ENCODE peak calls at places on chromosomes 5 and 9, in nine cellular contexts. One of them, this sample, is unnamed.

GRCh38 chr5:131270809-131271208 is 7.0 kb downstream of the CDC42SE2 start:
- DNase-seq in Peyer's patch: no peak
- DNase-seq in suprapubic skin: no peak
- DNase-seq in HCT116: no peak
- DNase-seq in neural progenitor cell: no peak
- DNase-seq in upper lobe of right lung: no peak
- DNase-seq in testis: no peak
- DNase-seq in Panc1: no peak
- DNase-seq in pancreas: no peak
- DNase-seq in this sample: no peak

GRCh38 chr9:129178983-129179382 is 922 bp upstream of the IER5L start:
- DNase-seq in testis: no peak
- DNase-seq in upper lobe of right lung: no peak
- DNase-seq in neural progenitor cell: peak
- DNase-seq in HCT116: no peak
- DNase-seq in pancreas: peak
- DNase-seq in Panc1: no peak
- DNase-seq in Peyer's patch: peak
- DNase-seq in suprapubic skin: no peak
- DNase-seq in this sample: peak

GRCh38 chr9:38096238-38096805 is 27.3 kb upstream of the SHB start:
- DNase-seq in upper lobe of right lung: no peak
- DNase-seq in testis: no peak
- DNase-seq in suprapubic skin: peak
- DNase-seq in pancreas: no peak
- DNase-seq in Panc1: no peak
- DNase-seq in neural progenitor cell: no peak
- DNase-seq in Peyer's patch: no peak
- DNase-seq in HCT116: no peak
- DNase-seq in this sample: peak

GRCh38 chr5:75303419-75303818 is 33.6 kb upstream of the HMGCR start:
- DNase-seq in HCT116: no peak
- DNase-seq in upper lobe of right lung: no peak
- DNase-seq in suprapubic skin: no peak
- DNase-seq in Panc1: no peak
- DNase-seq in neural progenitor cell: no peak
- DNase-seq in Peyer's patch: no peak
- DNase-seq in pancreas: no peak
- DNase-seq in testis: no peak
- DNase-seq in this sample: no peak

GRCh38 chr5:32014345-32014744 is 159.8 kb downstream of the GOLPH3 start:
- DNase-seq in upper lobe of right lung: no peak
- DNase-seq in HCT116: no peak
- DNase-seq in Panc1: no peak
- DNase-seq in suprapubic skin: no peak
- DNase-seq in pancreas: no peak
- DNase-seq in neural progenitor cell: no peak
- DNase-seq in Peyer's patch: no peak
- DNase-seq in testis: no peak
- DNase-seq in this sample: no peak

GRCh38 chr5:4022056-4022670 is 426.5 kb downstream of the IRX1 start:
- DNase-seq in upper lobe of right lung: no peak
- DNase-seq in suprapubic skin: no peak
- DNase-seq in pancreas: no peak
- DNase-seq in Panc1: no peak
- DNase-seq in Peyer's patch: no peak
- DNase-seq in testis: no peak
- DNase-seq in neural progenitor cell: no peak
- DNase-seq in HCT116: no peak
- DNase-seq in this sample: no peak

GRCh38 chr5:83516361-83516760 is 44.8 kb downstream of the VCAN start:
- DNase-seq in Panc1: no peak
- DNase-seq in Peyer's patch: no peak
- DNase-seq in HCT116: no peak
- DNase-seq in testis: no peak
- DNase-seq in suprapubic skin: no peak
- DNase-seq in upper lobe of right lung: no peak
- DNase-seq in neural progenitor cell: no peak
- DNase-seq in pancreas: no peak
- DNase-seq in this sample: no peak

GRCh38 chr9:132590318-132591182 is 8.1 kb downstream of the BARHL1 start:
- DNase-seq in upper lobe of right lung: no peak
- DNase-seq in testis: no peak
- DNase-seq in HCT116: no peak
- DNase-seq in Peyer's patch: no peak
- DNase-seq in suprapubic skin: no peak
- DNase-seq in neural progenitor cell: peak
- DNase-seq in Panc1: no peak
- DNase-seq in pancreas: no peak
- DNase-seq in this sample: no peak

GRCh38 chr9:131335356-131335755 is 45.8 kb downstream of the PLPP7 start:
- DNase-seq in upper lobe of right lung: no peak
- DNase-seq in pancreas: no peak
- DNase-seq in HCT116: no peak
- DNase-seq in suprapubic skin: no peak
- DNase-seq in neural progenitor cell: no peak
- DNase-seq in Panc1: no peak
- DNase-seq in Peyer's patch: no peak
- DNase-seq in testis: peak
- DNase-seq in this sample: no peak

GRCh38 chr9:91391426-91392217 is 29.9 kb upstream of the AUH start:
- DNase-seq in neural progenitor cell: no peak
- DNase-seq in upper lobe of right lung: no peak
- DNase-seq in HCT116: no peak
- DNase-seq in suprapubic skin: no peak
- DNase-seq in testis: no peak
- DNase-seq in pancreas: no peak
- DNase-seq in Peyer's patch: no peak
- DNase-seq in Panc1: no peak
- DNase-seq in this sample: no peak

GRCh38 chr9:115359011-115359780 is 241.2 kb upstream of the TNC start:
- DNase-seq in suprapubic skin: no peak
- DNase-seq in testis: no peak
- DNase-seq in upper lobe of right lung: no peak
- DNase-seq in pancreas: no peak
- DNase-seq in Peyer's patch: no peak
- DNase-seq in neural progenitor cell: no peak
- DNase-seq in Panc1: no peak
- DNase-seq in HCT116: no peak
- DNase-seq in this sample: no peak

GRCh38 chr5:127754259-127754658 is 51.1 kb downstream of the CCDC192 start:
- DNase-seq in pancreas: no peak
- DNase-seq in HCT116: no peak
- DNase-seq in upper lobe of right lung: no peak
- DNase-seq in suprapubic skin: no peak
- DNase-seq in Panc1: no peak
- DNase-seq in testis: no peak
- DNase-seq in neural progenitor cell: no peak
- DNase-seq in Peyer's patch: no peak
- DNase-seq in this sample: no peak

GRCh38 chr9:70479880-70480291 is 65.4 kb upstream of the KLF9 start:
- DNase-seq in pancreas: no peak
- DNase-seq in upper lobe of right lung: no peak
- DNase-seq in neural progenitor cell: peak
- DNase-seq in HCT116: no peak
- DNase-seq in Panc1: no peak
- DNase-seq in Peyer's patch: no peak
- DNase-seq in suprapubic skin: no peak
- DNase-seq in testis: no peak
- DNase-seq in this sample: no peak

GRCh38 chr5:79189439-79190234 is 46.3 kb upstream of the JMY start:
- DNase-seq in HCT116: no peak
- DNase-seq in Panc1: no peak
- DNase-seq in testis: no peak
- DNase-seq in suprapubic skin: no peak
- DNase-seq in neural progenitor cell: no peak
- DNase-seq in upper lobe of right lung: no peak
- DNase-seq in pancreas: no peak
- DNase-seq in Peyer's patch: no peak
- DNase-seq in this sample: no peak

GRCh38 chr9:22054076-22054475 is 45.0 kb upstream of the CDKN2B start:
- DNase-seq in pancreas: no peak
- DNase-seq in Peyer's patch: no peak
- DNase-seq in Panc1: no peak
- DNase-seq in upper lobe of right lung: no peak
- DNase-seq in testis: no peak
- DNase-seq in HCT116: no peak
- DNase-seq in neural progenitor cell: no peak
- DNase-seq in suprapubic skin: no peak
- DNase-seq in this sample: no peak

GRCh38 chr9:22054529-22054928 is 45.4 kb upstream of the CDKN2B start:
- DNase-seq in Panc1: no peak
- DNase-seq in HCT116: no peak
- DNase-seq in neural progenitor cell: no peak
- DNase-seq in Peyer's patch: no peak
- DNase-seq in upper lobe of right lung: no peak
- DNase-seq in pancreas: no peak
- DNase-seq in testis: no peak
- DNase-seq in suprapubic skin: no peak
- DNase-seq in this sample: no peak

GRCh38 chr9:22052376-22052945 is 43.4 kb upstream of the CDKN2B start:
- DNase-seq in upper lobe of right lung: no peak
- DNase-seq in neural progenitor cell: peak
- DNase-seq in suprapubic skin: no peak
- DNase-seq in Peyer's patch: no peak
- DNase-seq in testis: peak
- DNase-seq in HCT116: peak
- DNase-seq in Panc1: no peak
- DNase-seq in pancreas: no peak
- DNase-seq in this sample: no peak

GRCh38 chr9:22055090-22055489 is 46.0 kb upstream of the CDKN2B start:
- DNase-seq in Panc1: no peak
- DNase-seq in Peyer's patch: no peak
- DNase-seq in HCT116: no peak
- DNase-seq in testis: no peak
- DNase-seq in suprapubic skin: no peak
- DNase-seq in neural progenitor cell: no peak
- DNase-seq in pancreas: no peak
- DNase-seq in upper lobe of right lung: no peak
- DNase-seq in this sample: no peak

GRCh38 chr9:22053178-22053577 is 44.1 kb upstream of the CDKN2B start:
- DNase-seq in Peyer's patch: no peak
- DNase-seq in pancreas: no peak
- DNase-seq in HCT116: no peak
- DNase-seq in upper lobe of right lung: no peak
- DNase-seq in Panc1: no peak
- DNase-seq in neural progenitor cell: no peak
- DNase-seq in suprapubic skin: no peak
- DNase-seq in testis: no peak
- DNase-seq in this sample: no peak
- TF ChIP-seq CTCF in Peyer's patch: no peak
- TF ChIP-seq CTCF in pancreas: no peak
- TF ChIP-seq CTCF in HCT116: no peak
- TF ChIP-seq CTCF in upper lobe of right lung: no peak
- TF ChIP-seq CTCF in Panc1: no peak
- TF ChIP-seq CTCF in neural progenitor cell: no peak
- TF ChIP-seq CTCF in suprapubic skin: no peak
- TF ChIP-seq CTCF in testis: no peak
- TF ChIP-seq CTCF in this sample: no peak

DNA sequence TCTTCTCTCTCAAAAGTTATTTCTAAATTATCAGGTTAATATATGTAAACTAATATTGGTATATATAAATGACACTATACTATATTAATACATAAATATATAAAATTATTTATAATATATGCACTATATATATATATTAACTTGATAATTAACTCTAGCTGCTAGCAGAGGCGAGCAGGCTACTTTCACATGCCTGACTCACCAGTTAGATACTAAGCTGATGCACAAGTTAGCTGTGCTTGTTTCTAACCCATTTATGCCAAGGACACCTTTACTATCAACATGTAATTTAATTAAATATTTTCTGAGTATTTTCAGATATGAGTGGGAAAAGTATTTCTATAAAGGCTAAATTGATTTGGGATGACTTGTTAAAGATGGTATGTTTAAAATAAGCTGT is 70.1 kb downstream of the TRIO start:
- DNase-seq in pancreas: no peak
- DNase-seq in upper lobe of right lung: no peak
- DNase-seq in suprapubic skin: no peak
- DNase-seq in neural progenitor cell: no peak
- DNase-seq in Panc1: no peak
- DNase-seq in testis: no peak
- DNase-seq in HCT116: no peak
- DNase-seq in Peyer's patch: no peak
- DNase-seq in this sample: no peak
- H3K27ac ChIP-seq in pancreas: no peak
- H3K27ac ChIP-seq in upper lobe of right lung: peak
- H3K27ac ChIP-seq in suprapubic skin: no peak
- H3K27ac ChIP-seq in neural progenitor cell: no peak
- H3K27ac ChIP-seq in Panc1: peak
- H3K27ac ChIP-seq in testis: no peak
- H3K27ac ChIP-seq in HCT116: no peak
- H3K27ac ChIP-seq in Peyer's patch: peak
- H3K27ac ChIP-seq in this sample: no peak

GRCh38 chr9:79237861-79238260 is 333.9 kb upstream of the TLE4 start:
- DNase-seq in HCT116: no peak
- DNase-seq in upper lobe of right lung: no peak
- DNase-seq in testis: no peak
- DNase-seq in Panc1: no peak
- DNase-seq in pancreas: no peak
- DNase-seq in neural progenitor cell: no peak
- DNase-seq in Peyer's patch: no peak
- DNase-seq in suprapubic skin: no peak
- DNase-seq in this sample: no peak

GRCh38 chr9:79236466-79236865 is 335.3 kb upstream of the TLE4 start:
- DNase-seq in pancreas: no peak
- DNase-seq in testis: no peak
- DNase-seq in neural progenitor cell: no peak
- DNase-seq in Peyer's patch: no peak
- DNase-seq in suprapubic skin: no peak
- DNase-seq in upper lobe of right lung: no peak
- DNase-seq in Panc1: no peak
- DNase-seq in HCT116: no peak
- DNase-seq in this sample: no peak

GRCh38 chr9:79233542-79233941 is 338.2 kb upstream of the TLE4 start:
- DNase-seq in suprapubic skin: no peak
- DNase-seq in upper lobe of right lung: no peak
- DNase-seq in pancreas: no peak
- DNase-seq in testis: peak
- DNase-seq in HCT116: peak
- DNase-seq in Peyer's patch: no peak
- DNase-seq in Panc1: peak
- DNase-seq in neural progenitor cell: peak
- DNase-seq in this sample: no peak
- TF ChIP-seq CTCF in suprapubic skin: no peak
- TF ChIP-seq CTCF in upper lobe of right lung: peak
- TF ChIP-seq CTCF in pancreas: no peak
- TF ChIP-seq CTCF in testis: no peak
- TF ChIP-seq CTCF in HCT116: peak
- TF ChIP-seq CTCF in Peyer's patch: no peak
- TF ChIP-seq CTCF in Panc1: peak
- TF ChIP-seq CTCF in neural progenitor cell: peak
- TF ChIP-seq CTCF in this sample: no peak

DNA sequence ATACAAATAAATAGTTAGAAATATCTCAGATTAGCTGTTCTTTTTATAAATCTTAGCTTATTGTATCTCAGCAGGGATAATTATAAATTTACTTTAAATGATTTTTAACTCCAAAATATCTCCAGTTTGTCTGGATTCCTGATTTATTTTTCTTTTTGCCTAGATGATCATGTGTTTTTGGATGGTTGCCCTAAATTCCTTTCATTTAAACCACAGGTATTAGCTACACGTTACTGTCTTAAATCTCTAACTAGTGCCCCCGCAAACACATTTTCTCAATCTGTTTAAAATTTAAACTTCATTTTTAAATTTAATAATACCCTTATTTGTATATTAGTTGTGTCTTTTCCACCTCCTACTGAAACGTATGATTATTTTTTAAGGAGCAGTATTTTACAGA is 5.6 kb downstream of the FER start:
- DNase-seq in upper lobe of right lung: no peak
- DNase-seq in testis: no peak
- DNase-seq in HCT116: no peak
- DNase-seq in Peyer's patch: no peak
- DNase-seq in Panc1: no peak
- DNase-seq in neural progenitor cell: no peak
- DNase-seq in suprapubic skin: no peak
- DNase-seq in pancreas: no peak
- DNase-seq in this sample: no peak
- H3K27ac ChIP-seq in upper lobe of right lung: no peak
- H3K27ac ChIP-seq in testis: no peak
- H3K27ac ChIP-seq in HCT116: no peak
- H3K27ac ChIP-seq in Peyer's patch: no peak
- H3K27ac ChIP-seq in Panc1: no peak
- H3K27ac ChIP-seq in neural progenitor cell: no peak
- H3K27ac ChIP-seq in suprapubic skin: no peak
- H3K27ac ChIP-seq in pancreas: no peak
- H3K27ac ChIP-seq in this sample: no peak